ENCODE peak calls at places on chromosomes 3 and 15, in seven cellular contexts. V is COR-L47; E is C1 segment of cervical spinal cord; L is CD4-positive, CD25-positive, alpha-beta regulatory T cell; H is NCI-H2081; T is Panc1; C is HuH-7. G is an unnamed sample.

GRCh38 chr3:52852419-52852818 is 17.6 kb upstream of the MUSTN1 start:
- DNase-seq in V (no peak), L (no peak), E (no peak), H (no peak), T (no peak), C (no peak), G (no peak)

GRCh38 chr3:15527031-15527459 is 5.5 kb upstream of the COLQ start:
- DNase-seq in L (no peak), H (no peak), C (peak), T (no peak), E (no peak), V (no peak), G (no peak)

GRCh38 chr3:9779197-9779596 is 9.4 kb upstream of the CAMK1 start:
- DNase-seq in T (no peak), H (no peak), V (no peak), C (no peak), L (no peak), E (no peak), G (peak)

GRCh38 chr15:37253877-37254276 is 153.5 kb upstream of the MEIS2 start:
- DNase-seq in T (no peak), V (no peak), H (no peak), E (no peak), C (no peak), L (no peak), G (no peak)

GRCh38 chr3:55521086-55522060 is 34.3 kb upstream of the WNT5A start:
- DNase-seq in C (no peak), L (no peak), E (no peak), H (no peak), T (no peak), V (no peak), G (no peak)

GRCh38 chr3:13016726-13017255 is 56.4 kb downstream of the IQSEC1 start:
- DNase-seq in L (no peak), C (no peak), T (no peak), H (no peak), E (no peak), V (no peak), G (no peak)

GRCh38 chr3:52349131-52349530 is 33.0 kb downstream of the DNAH1 start:
- DNase-seq in V (no peak), C (no peak), H (no peak), E (no peak), T (no peak), L (no peak), G (no peak)

GRCh38 chr3:141915016-141915415 is 38.6 kb downstream of the ATP1B3 start:
- DNase-seq in V (no peak), L (no peak), E (no peak), C (no peak), H (no peak), T (no peak), G (no peak)

GRCh38 chr3:185733980-185734724 is 90.7 kb downstream of the IGF2BP2 start:
- DNase-seq in T (peak), E (no peak), C (peak), H (peak), V (peak), L (no peak), G (peak)

GRCh38 chr3:50157821-50158556 is 2.9 kb downstream of the SEMA3F start:
- DNase-seq in L (no peak), C (no peak), V (no peak), T (no peak), H (no peak), E (no peak), G (no peak)

GRCh38 chr3:61053781-61054496 is 197.3 kb downstream of the FHIT start:
- DNase-seq in E (no peak), V (peak), L (no peak), C (no peak), H (peak), T (no peak), G (no peak)

GRCh38 chr15:98315951-98316350 is 332.4 kb upstream of the IGF1R start:
- DNase-seq in T (no peak), E (no peak), V (no peak), H (no peak), C (no peak), L (no peak), G (no peak)

GRCh38 chr3:20648921-20649381 is 462.9 kb upstream of the SGO1 start:
- DNase-seq in T (no peak), C (no peak), L (no peak), V (no peak), H (no peak), E (no peak), G (no peak)

GRCh38 chr3:30470566-30470965 is 135.8 kb upstream of the TGFBR2 start:
- DNase-seq in H (no peak), C (no peak), E (no peak), L (no peak), V (no peak), T (no peak), G (no peak)

GRCh38 chr15:51874751-51875644 is 45.5 kb downstream of the TMOD3 start:
- DNase-seq in L (no peak), C (no peak), E (no peak), T (peak), H (no peak), V (no peak), G (no peak)

GRCh38 chr3:12536423-12536822 is 8.9 kb downstream of the MKRN2OS start:
- DNase-seq in C (no peak), T (no peak), L (no peak), E (no peak), V (no peak), H (no peak), G (no peak)

GRCh38 chr15:69145694-69146492 is 14.5 kb upstream of the GLCE start:
- DNase-seq in T (no peak), C (no peak), E (peak), V (no peak), H (no peak), L (no peak), G (no peak)

GRCh38 chr15:25545017-25545416 is 106.2 kb upstream of the UBE3A start:
- DNase-seq in E (no peak), T (no peak), V (no peak), C (no peak), L (no peak), H (no peak), G (no peak)

GRCh38 chr3:57434041-57434440 is 110.1 kb downstream of the DNAH12 start:
- DNase-seq in H (peak), T (no peak), V (peak), C (peak), L (no peak), E (no peak), G (no peak)

GRCh38 chr3:49653016-49653415 is 21.1 kb upstream of the APEH start:
- DNase-seq in C (no peak), L (no peak), V (no peak), T (no peak), E (no peak), H (no peak), G (no peak)

GRCh38 chr3:81838455-81838854 is 77.0 kb upstream of the GBE1 start:
- DNase-seq in C (no peak), V (no peak), T (no peak), E (no peak), L (no peak), H (no peak), G (no peak)

GRCh38 chr15:91801836-91802534 is 51.5 kb upstream of the SLCO3A1 start:
- DNase-seq in C (no peak), T (no peak), H (no peak), V (no peak), E (no peak), L (no peak), G (no peak)

GRCh38 chr3:86673981-86674380 is 317.0 kb downstream of the VGLL3 start:
- DNase-seq in T (no peak), V (no peak), C (no peak), L (no peak), H (no peak), E (no peak), G (no peak)

GRCh38 chr3:122519693-122520092 is 5.0 kb upstream of the KPNA1 start:
- DNase-seq in C (no peak), E (no peak), T (no peak), V (no peak), L (no peak), H (no peak), G (no peak)

GRCh38 chr15:96338772-96339661 is 8.5 kb downstream of the NR2F2 start:
- DNase-seq in L (no peak), H (peak), C (peak), V (no peak), E (no peak), T (no peak), G (no peak)

GRCh38 chr3:171417813-171418212 is 42.4 kb downstream of the TNIK start:
- DNase-seq in V (no peak), T (no peak), C (no peak), E (no peak), H (no peak), L (no peak), G (no peak)

GRCh38 chr3:126832933-126833332 is 128.9 kb downstream of the CHCHD6 start:
- DNase-seq in E (no peak), C (no peak), T (no peak), H (no peak), L (no peak), V (no peak), G (no peak)

GRCh38 chr15:90223441-90224165 is 10.1 kb downstream of the CIB1 start:
- DNase-seq in E (no peak), C (no peak), H (no peak), L (no peak), T (no peak), V (no peak), G (no peak)

GRCh38 chr3:128075516-128076464 is 23.6 kb downstream of the SEC61A1 start:
- DNase-seq in C (no peak), H (peak), L (peak), E (peak), V (peak), T (no peak), G (peak)

GRCh38 chr3:117118604-117119003 is 409.0 kb downstream of the TUSC7 start:
- DNase-seq in E (no peak), L (no peak), V (no peak), H (no peak), T (no peak), C (no peak), G (no peak)

GRCh38 chr3:135966349-135966695 is 794 bp downstream of the PPP2R3A start:
- DNase-seq in L (no peak), H (no peak), C (peak), V (no peak), E (no peak), T (no peak), G (no peak)

GRCh38 chr15:73926191-73927002 is at the start of gene LOXL1:
- DNase-seq in L (no peak), C (peak), V (no peak), H (no peak), E (no peak), T (no peak), G (no peak)

GRCh38 chr15:37695719-37696118 is 238.7 kb upstream of the TMCO5A start:
- DNase-seq in E (no peak), T (no peak), H (no peak), C (no peak), V (no peak), L (no peak), G (no peak)

G was measured in activated T-cell treated with anti-CD3 and anti-CD28 coated beads, Interleukin-2, amount 50 U/mL, for 48 hours.